ENCODE peak calls at places on chromosomes 16 and 17, in seven cellular contexts. One of them, this sample, is unnamed.

GRCh38 chr17:77306790-77307478 is 166.2 kb downstream of the SEC14L1 start:
- DNase-seq in effector memory CD4-positive, alpha-beta T cell: no peak
- DNase-seq in dorsolateral prefrontal cortex: no peak
- DNase-seq in stomach: no peak
- DNase-seq in heart right ventricle: no peak
- DNase-seq in BJ: no peak
- DNase-seq in esophagus squamous epithelium: no peak
- DNase-seq in this sample: peak; percentile 61

GRCh38 chr17:7781467-7781866 is 52.5 kb upstream of the KDM6B start:
- DNase-seq in effector memory CD4-positive, alpha-beta T cell: no peak
- DNase-seq in dorsolateral prefrontal cortex: no peak
- DNase-seq in stomach: no peak
- DNase-seq in heart right ventricle: no peak
- DNase-seq in BJ: no peak
- DNase-seq in esophagus squamous epithelium: no peak
- DNase-seq in this sample: no peak

GRCh38 chr16:84647830-84648594 is at the start of gene KLHL36:
- DNase-seq in effector memory CD4-positive, alpha-beta T cell: peak; percentile 65
- DNase-seq in dorsolateral prefrontal cortex: peak; percentile 66
- DNase-seq in stomach: peak; percentile 66
- DNase-seq in heart right ventricle: peak; percentile 51
- DNase-seq in BJ: no peak
- DNase-seq in esophagus squamous epithelium: no peak
- DNase-seq in this sample: peak; percentile 70

GRCh38 chr17:56471661-56472060 is 121.8 kb upstream of the NOG start:
- DNase-seq in effector memory CD4-positive, alpha-beta T cell: no peak
- DNase-seq in dorsolateral prefrontal cortex: no peak
- DNase-seq in stomach: no peak
- DNase-seq in heart right ventricle: no peak
- DNase-seq in BJ: no peak
- DNase-seq in esophagus squamous epithelium: no peak
- DNase-seq in this sample: no peak

GRCh38 chr17:6108382-6108781 is 38.2 kb downstream of the WSCD1 start:
- DNase-seq in effector memory CD4-positive, alpha-beta T cell: no peak
- DNase-seq in dorsolateral prefrontal cortex: no peak
- DNase-seq in stomach: no peak
- DNase-seq in heart right ventricle: no peak
- DNase-seq in BJ: no peak
- DNase-seq in esophagus squamous epithelium: no peak
- DNase-seq in this sample: peak; percentile 67

GRCh38 chr17:19723967-19724366 is 7.6 kb upstream of the SLC47A2 start:
- DNase-seq in effector memory CD4-positive, alpha-beta T cell: no peak
- DNase-seq in dorsolateral prefrontal cortex: no peak
- DNase-seq in stomach: no peak
- DNase-seq in heart right ventricle: no peak
- DNase-seq in BJ: no peak
- DNase-seq in esophagus squamous epithelium: no peak
- DNase-seq in this sample: no peak

GRCh38 chr17:51461578-51462004 is 201.2 kb downstream of the UTP18 start:
- DNase-seq in effector memory CD4-positive, alpha-beta T cell: peak; percentile 12
- DNase-seq in dorsolateral prefrontal cortex: peak; percentile 88
- DNase-seq in stomach: peak; percentile 54
- DNase-seq in heart right ventricle: peak; percentile 19
- DNase-seq in BJ: no peak
- DNase-seq in esophagus squamous epithelium: no peak
- DNase-seq in this sample: peak; percentile 50

GRCh38 chr16:85151603-85152413 is 39.5 kb upstream of the CIBAR2 start:
- DNase-seq in effector memory CD4-positive, alpha-beta T cell: no peak
- DNase-seq in dorsolateral prefrontal cortex: peak; percentile 75
- DNase-seq in stomach: peak; percentile 72
- DNase-seq in heart right ventricle: peak; percentile 81
- DNase-seq in BJ: peak; percentile 61
- DNase-seq in esophagus squamous epithelium: no peak
- DNase-seq in this sample: peak; percentile 60

GRCh38 chr17:44408786-44409185 is 19.3 kb upstream of the ITGA2B start:
- DNase-seq in effector memory CD4-positive, alpha-beta T cell: no peak
- DNase-seq in dorsolateral prefrontal cortex: no peak
- DNase-seq in stomach: no peak
- DNase-seq in heart right ventricle: no peak
- DNase-seq in BJ: no peak
- DNase-seq in esophagus squamous epithelium: no peak
- DNase-seq in this sample: no peak

GRCh38 chr17:82272495-82273326 is 789 bp downstream of the CSNK1D start:
- DNase-seq in effector memory CD4-positive, alpha-beta T cell: peak; percentile 27
- DNase-seq in dorsolateral prefrontal cortex: no peak
- DNase-seq in stomach: no peak
- DNase-seq in heart right ventricle: peak; percentile 59
- DNase-seq in BJ: no peak
- DNase-seq in esophagus squamous epithelium: no peak
- DNase-seq in this sample: peak; percentile 60

GRCh38 chr16:14202697-14203096 is 131.6 kb downstream of the MRTFB start:
- DNase-seq in effector memory CD4-positive, alpha-beta T cell: no peak
- DNase-seq in dorsolateral prefrontal cortex: no peak
- DNase-seq in stomach: no peak
- DNase-seq in heart right ventricle: no peak
- DNase-seq in BJ: no peak
- DNase-seq in esophagus squamous epithelium: no peak
- DNase-seq in this sample: no peak

GRCh38 chr17:67765623-67766022 is 47.9 kb downstream of the NOL11 start:
- DNase-seq in effector memory CD4-positive, alpha-beta T cell: no peak
- DNase-seq in dorsolateral prefrontal cortex: no peak
- DNase-seq in stomach: no peak
- DNase-seq in heart right ventricle: no peak
- DNase-seq in BJ: no peak
- DNase-seq in esophagus squamous epithelium: no peak
- DNase-seq in this sample: no peak

GRCh38 chr16:8370374-8371015 is 219.8 kb downstream of the TMEM114 start:
- DNase-seq in effector memory CD4-positive, alpha-beta T cell: no peak
- DNase-seq in dorsolateral prefrontal cortex: no peak
- DNase-seq in stomach: no peak
- DNase-seq in heart right ventricle: no peak
- DNase-seq in BJ: no peak
- DNase-seq in esophagus squamous epithelium: no peak
- DNase-seq in this sample: peak; percentile 21

GRCh38 chr16:75236232-75236631 is 15.2 kb downstream of the BCAR1 start:
- DNase-seq in effector memory CD4-positive, alpha-beta T cell: no peak
- DNase-seq in dorsolateral prefrontal cortex: no peak
- DNase-seq in stomach: no peak
- DNase-seq in heart right ventricle: no peak
- DNase-seq in BJ: no peak
- DNase-seq in esophagus squamous epithelium: no peak
- DNase-seq in this sample: no peak

GRCh38 chr16:56203052-56203451 is 11.8 kb downstream of the GNAO1 start:
- DNase-seq in effector memory CD4-positive, alpha-beta T cell: peak; percentile 27
- DNase-seq in dorsolateral prefrontal cortex: no peak
- DNase-seq in stomach: no peak
- DNase-seq in heart right ventricle: no peak
- DNase-seq in BJ: no peak
- DNase-seq in esophagus squamous epithelium: no peak
- DNase-seq in this sample: no peak

GRCh38 chr17:7328840-7329359 is at the start of gene NEURL4:
- DNase-seq in effector memory CD4-positive, alpha-beta T cell: no peak
- DNase-seq in dorsolateral prefrontal cortex: no peak
- DNase-seq in stomach: no peak
- DNase-seq in heart right ventricle: no peak
- DNase-seq in BJ: no peak
- DNase-seq in esophagus squamous epithelium: no peak
- DNase-seq in this sample: no peak

GRCh38 chr17:66290097-66290722 is 12.2 kb upstream of the PRKCA start:
- DNase-seq in effector memory CD4-positive, alpha-beta T cell: no peak
- DNase-seq in dorsolateral prefrontal cortex: no peak
- DNase-seq in stomach: no peak
- DNase-seq in heart right ventricle: no peak
- DNase-seq in BJ: no peak
- DNase-seq in esophagus squamous epithelium: no peak
- DNase-seq in this sample: no peak

GRCh38 chr17:70945386-70945785 is 776.1 kb downstream of the KCNJ2 start:
- DNase-seq in effector memory CD4-positive, alpha-beta T cell: no peak
- DNase-seq in dorsolateral prefrontal cortex: no peak
- DNase-seq in stomach: no peak
- DNase-seq in heart right ventricle: no peak
- DNase-seq in BJ: no peak
- DNase-seq in esophagus squamous epithelium: no peak
- DNase-seq in this sample: no peak

GRCh38 chr17:7289256-7290032 is 5.0 kb downstream of the YBX2 start:
- DNase-seq in effector memory CD4-positive, alpha-beta T cell: no peak
- DNase-seq in dorsolateral prefrontal cortex: no peak
- DNase-seq in stomach: no peak
- DNase-seq in heart right ventricle: no peak
- DNase-seq in BJ: no peak
- DNase-seq in esophagus squamous epithelium: no peak
- DNase-seq in this sample: no peak

GRCh38 chr16:23836078-23836403 is 258 bp downstream of the PRKCB start:
- DNase-seq in effector memory CD4-positive, alpha-beta T cell: no peak
- DNase-seq in dorsolateral prefrontal cortex: no peak
- DNase-seq in stomach: no peak
- DNase-seq in heart right ventricle: no peak
- DNase-seq in BJ: no peak
- DNase-seq in esophagus squamous epithelium: no peak
- DNase-seq in this sample: no peak
- H3K27me3 ChIP-seq in effector memory CD4-positive, alpha-beta T cell: no peaks in the 10 kb centered on the region
- H3K27me3 ChIP-seq in dorsolateral prefrontal cortex: no peaks in the 10 kb centered on the region
- H3K27me3 ChIP-seq in stomach: no peaks in the 10 kb centered on the region
- H3K27me3 ChIP-seq in heart right ventricle: peaks cover 79% of the 10 kb centered on the region
- H3K27me3 ChIP-seq in BJ: peaks cover 21% of the 10 kb centered on the region
- H3K27me3 ChIP-seq in esophagus squamous epithelium: peaks cover 7% of the 10 kb centered on the region
- H3K27me3 ChIP-seq in this sample: peaks cover 15% of the 10 kb centered on the region

GRCh38 chr17:73637866-73638265 is 6.4 kb downstream of the SDK2 start:
- DNase-seq in effector memory CD4-positive, alpha-beta T cell: no peak
- DNase-seq in dorsolateral prefrontal cortex: no peak
- DNase-seq in stomach: peak; percentile 23
- DNase-seq in heart right ventricle: no peak
- DNase-seq in BJ: no peak
- DNase-seq in esophagus squamous epithelium: no peak
- DNase-seq in this sample: no peak

GRCh38 chr17:73635101-73635767 is 9.0 kb downstream of the SDK2 start:
- DNase-seq in effector memory CD4-positive, alpha-beta T cell: no peak
- DNase-seq in dorsolateral prefrontal cortex: no peak
- DNase-seq in stomach: no peak
- DNase-seq in heart right ventricle: no peak
- DNase-seq in BJ: no peak
- DNase-seq in esophagus squamous epithelium: no peak
- DNase-seq in this sample: no peak

GRCh38 chr17:73632513-73632912 is 11.7 kb downstream of the SDK2 start:
- DNase-seq in effector memory CD4-positive, alpha-beta T cell: no peak
- DNase-seq in dorsolateral prefrontal cortex: no peak
- DNase-seq in stomach: no peak
- DNase-seq in heart right ventricle: no peak
- DNase-seq in BJ: no peak
- DNase-seq in esophagus squamous epithelium: no peak
- DNase-seq in this sample: no peak

GRCh38 chr17:73633736-73634135 is 10.5 kb downstream of the SDK2 start:
- DNase-seq in effector memory CD4-positive, alpha-beta T cell: no peak
- DNase-seq in dorsolateral prefrontal cortex: no peak
- DNase-seq in stomach: no peak
- DNase-seq in heart right ventricle: no peak
- DNase-seq in BJ: no peak
- DNase-seq in esophagus squamous epithelium: no peak
- DNase-seq in this sample: no peak

DNA sequence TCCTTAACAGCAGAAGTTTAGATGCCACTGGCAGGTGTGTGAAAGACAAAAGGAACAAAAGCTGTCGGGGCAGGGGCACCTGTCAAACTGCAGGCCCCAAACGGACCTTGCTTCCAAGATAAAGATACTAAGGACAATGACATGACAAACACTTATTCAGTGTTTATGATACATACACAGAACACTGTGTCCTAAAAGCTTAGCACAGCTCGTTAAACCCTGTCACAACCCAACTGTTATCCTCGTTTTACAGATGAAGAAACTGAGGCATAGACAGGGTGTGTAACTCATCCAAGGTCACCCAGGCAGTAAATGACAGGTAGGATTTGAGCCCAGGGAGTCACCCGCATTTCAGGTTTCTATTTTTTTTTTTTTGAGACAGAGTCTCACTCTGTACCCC is 9.6 kb downstream of the SDK2 start:
- DNase-seq in effector memory CD4-positive, alpha-beta T cell: no peak
- DNase-seq in dorsolateral prefrontal cortex: no peak
- DNase-seq in stomach: no peak
- DNase-seq in heart right ventricle: no peak
- DNase-seq in BJ: no peak
- DNase-seq in esophagus squamous epithelium: no peak
- DNase-seq in this sample: no peak
- H3K27me3 ChIP-seq in effector memory CD4-positive, alpha-beta T cell: no peaks in the 10 kb centered on the region
- H3K27me3 ChIP-seq in dorsolateral prefrontal cortex: no peaks in the 10 kb centered on the region
- H3K27me3 ChIP-seq in stomach: no peaks in the 10 kb centered on the region
- H3K27me3 ChIP-seq in heart right ventricle: peaks cover 3% of the 10 kb centered on the region
- H3K27me3 ChIP-seq in BJ: no peaks in the 10 kb centered on the region
- H3K27me3 ChIP-seq in esophagus squamous epithelium: no peaks in the 10 kb centered on the region
- H3K27me3 ChIP-seq in this sample: no peaks in the 10 kb centered on the region

DNA sequence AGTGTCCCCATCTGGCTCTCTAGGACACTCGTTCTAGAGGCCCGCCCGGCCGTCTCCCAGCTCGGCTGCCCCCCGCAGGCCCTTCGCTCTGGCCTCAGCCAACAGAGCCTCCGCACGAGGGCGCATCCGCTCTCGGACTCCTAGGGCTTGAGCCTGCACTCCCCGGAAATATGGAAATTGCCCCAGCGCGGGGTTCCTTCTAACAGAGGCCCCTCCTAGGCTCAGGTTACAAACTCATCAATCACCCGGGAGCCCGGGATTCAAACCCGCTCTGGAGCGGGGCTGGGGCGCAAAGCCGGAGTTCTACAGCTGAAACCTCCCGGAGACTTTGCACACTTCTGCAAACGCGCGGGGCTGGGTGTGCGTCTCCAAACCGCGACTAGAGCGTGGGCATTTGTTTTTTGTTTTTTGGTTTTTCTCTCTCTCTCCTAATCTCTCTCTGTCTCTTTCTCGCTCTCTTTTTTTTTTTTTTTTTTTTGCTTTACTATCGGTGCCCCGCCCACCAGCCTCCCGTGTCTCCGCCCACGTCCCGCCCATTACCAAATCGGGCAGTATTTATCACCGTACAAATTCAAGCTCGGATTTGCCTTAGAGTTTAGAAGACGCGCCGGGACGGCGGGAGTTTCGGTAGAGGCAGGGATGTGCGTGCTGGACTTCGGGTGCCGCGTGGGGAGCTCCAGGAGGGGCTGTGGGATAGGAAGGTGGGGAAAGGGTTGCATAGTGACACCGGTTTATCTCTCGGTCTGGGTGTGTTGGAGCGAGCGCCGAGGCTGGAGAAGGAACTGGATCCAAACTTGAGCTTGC is 2.4 kb upstream of the FOXL1 start:
- DNase-seq in effector memory CD4-positive, alpha-beta T cell: no peak
- DNase-seq in dorsolateral prefrontal cortex: no peak
- DNase-seq in stomach: peak; percentile 55
- DNase-seq in heart right ventricle: peak; percentile 86
- DNase-seq in BJ: peak; percentile 65
- DNase-seq in esophagus squamous epithelium: no peak
- DNase-seq in this sample: peak; percentile 79
- H3K27me3 ChIP-seq in effector memory CD4-positive, alpha-beta T cell: peaks cover 32% of the 10 kb centered on the region
- H3K27me3 ChIP-seq in dorsolateral prefrontal cortex: peaks cover 100% of the 10 kb centered on the region
- H3K27me3 ChIP-seq in stomach: peaks cover 25% of the 10 kb centered on the region
- H3K27me3 ChIP-seq in heart right ventricle: peaks cover 97% of the 10 kb centered on the region
- H3K27me3 ChIP-seq in BJ: no peaks in the 10 kb centered on the region
- H3K27me3 ChIP-seq in esophagus squamous epithelium: peaks cover 8% of the 10 kb centered on the region
- H3K27me3 ChIP-seq in this sample: peaks cover 58% of the 10 kb centered on the region

DNA sequence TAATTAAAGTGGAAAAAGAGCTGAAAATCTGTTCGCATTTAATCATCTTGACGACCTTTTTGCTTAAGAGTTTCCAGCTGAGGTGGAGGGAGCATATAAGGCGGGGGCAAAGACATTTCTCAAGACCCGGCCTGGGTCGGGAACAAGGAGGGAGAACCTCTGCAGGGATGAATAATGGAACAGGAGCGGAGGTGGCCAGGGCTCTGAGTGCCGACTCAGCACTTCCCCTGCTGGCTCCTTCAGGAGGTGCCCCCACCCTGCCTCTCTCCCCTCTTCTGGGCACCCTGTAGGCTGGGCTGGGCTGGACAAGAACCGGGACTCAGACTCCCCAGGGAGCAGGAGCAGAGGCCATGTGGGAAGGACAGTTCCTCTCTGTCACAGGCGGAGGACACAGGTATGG is 7.9 kb upstream of the NGFR start:
- DNase-seq in effector memory CD4-positive, alpha-beta T cell: no peak
- DNase-seq in dorsolateral prefrontal cortex: no peak
- DNase-seq in stomach: no peak
- DNase-seq in heart right ventricle: no peak
- DNase-seq in BJ: no peak
- DNase-seq in esophagus squamous epithelium: no peak
- DNase-seq in this sample: no peak
- H3K27me3 ChIP-seq in effector memory CD4-positive, alpha-beta T cell: no peaks in the 10 kb centered on the region
- H3K27me3 ChIP-seq in dorsolateral prefrontal cortex: peaks cover 18% of the 10 kb centered on the region
- H3K27me3 ChIP-seq in stomach: no peaks in the 10 kb centered on the region
- H3K27me3 ChIP-seq in heart right ventricle: peaks cover 94% of the 10 kb centered on the region
- H3K27me3 ChIP-seq in BJ: peaks cover 38% of the 10 kb centered on the region
- H3K27me3 ChIP-seq in esophagus squamous epithelium: no peaks in the 10 kb centered on the region
- H3K27me3 ChIP-seq in this sample: no peaks in the 10 kb centered on the region